ENCODE peak calls at places on chromosomes 2 and 18, in ten cellular contexts. L, J, Y, M, D, K, C, F, N and T are unnamed samples.

GRCh38 chr2:164538250-164538866 is 82.9 kb downstream of the GRB14 start:
- DNase-seq in C (peak), N (no peak), Y (peak), D (peak), M (no peak), F (no peak), J (peak), K (peak), L (peak), T (peak)

GRCh38 chr2:179068991-179069643 is 19.2 kb upstream of the CCDC141 start:
- DNase-seq in K (no peak), D (no peak), N (no peak), Y (no peak), F (no peak), J (no peak), C (no peak), L (no peak), M (no peak), T (no peak)

GRCh38 chr2:157155992-157156391 is 101.5 kb upstream of the GALNT5 start:
- DNase-seq in J (no peak), C (no peak), K (no peak), N (no peak), M (no peak), Y (no peak), D (no peak), L (no peak), F (no peak), T (no peak)

GRCh38 chr2:196983934-196984333 is 57.4 kb upstream of the PGAP1 start:
- DNase-seq in J (no peak), M (no peak), D (peak), F (no peak), Y (no peak), K (no peak), L (no peak), C (peak), N (no peak), T (no peak)

GRCh38 chr2:168596881-168597280 is 140.8 kb downstream of the CERS6 start:
- DNase-seq in D (no peak), M (no peak), J (no peak), C (peak), L (no peak), K (no peak), F (no peak), Y (peak), N (no peak), T (no peak)

GRCh38 chr2:199383006-199383405 is 74.7 kb downstream of the SATB2 start:
- DNase-seq in C (no peak), L (no peak), D (no peak), M (no peak), Y (no peak), N (no peak), J (no peak), F (no peak), K (no peak), T (no peak)

GRCh38 chr2:226603606-226604005 is 196.0 kb downstream of the IRS1 start:
- DNase-seq in J (no peak), Y (no peak), K (no peak), F (no peak), N (no peak), M (no peak), C (no peak), D (no peak), L (no peak), T (no peak)

GRCh38 chr2:55052087-55053061 is 2.1 kb upstream of the RTN4 start:
- DNase-seq in Y (no peak), C (peak), M (no peak), D (peak), N (no peak), K (no peak), L (no peak), J (no peak), F (no peak), T (no peak)

GRCh38 chr2:52956115-52956514 is 811.5 kb upstream of the CHAC2 start:
- DNase-seq in D (no peak), C (no peak), K (no peak), N (no peak), J (no peak), M (no peak), Y (no peak), L (no peak), F (no peak), T (no peak)

GRCh38 chr2:121898483-121898882 is 143.0 kb downstream of the TSN start:
- DNase-seq in L (no peak), C (peak), D (no peak), J (peak), K (no peak), Y (no peak), N (no peak), F (no peak), M (no peak), T (no peak)

GRCh38 chr2:3461781-3462492 is 57.4 kb downstream of the ADI1 start:
- DNase-seq in D (peak), Y (peak), M (peak), K (peak), L (peak), C (peak), F (no peak), J (peak), N (no peak), T (peak)

GRCh38 chr2:153478289-153479261 is at the start of gene RPRM:
- DNase-seq in C (peak), K (peak), N (peak), J (peak), M (no peak), F (peak), Y (peak), L (peak), D (peak), T (peak)

GRCh38 chr2:201129044-201129505 is 13.1 kb downstream of the CFLAR start:
- DNase-seq in Y (no peak), D (peak), N (no peak), C (peak), M (no peak), K (peak), F (peak), L (peak), J (peak), T (peak)

GRCh38 chr2:201127570-201127969 is 11.6 kb downstream of the CFLAR start:
- DNase-seq in D (no peak), C (peak), N (no peak), K (peak), Y (no peak), F (no peak), J (peak), M (no peak), L (peak), T (peak)

GRCh38 chr2:201130524-201131186 is 14.7 kb downstream of the CFLAR start:
- DNase-seq in F (no peak), J (peak), K (peak), Y (no peak), L (peak), N (no peak), M (peak), C (peak), D (peak), T (peak)

GRCh38 chr2:201127128-201127521 is 11.2 kb downstream of the CFLAR start:
- DNase-seq in J (no peak), L (no peak), N (no peak), F (peak), C (no peak), D (no peak), K (no peak), Y (no peak), M (no peak), T (no peak)

GRCh38 chr2:201126308-201127127 is 10.6 kb downstream of the CFLAR start:
- DNase-seq in N (no peak), L (no peak), D (no peak), Y (no peak), M (no peak), J (peak), K (peak), F (no peak), C (peak), T (no peak)
- H3K4me3 ChIP-seq in N (peak), L (peak), D (peak), Y (no peak), M (no peak), J (peak), K (peak), F (no peak), C (no peak), T (no peak)

DNA sequence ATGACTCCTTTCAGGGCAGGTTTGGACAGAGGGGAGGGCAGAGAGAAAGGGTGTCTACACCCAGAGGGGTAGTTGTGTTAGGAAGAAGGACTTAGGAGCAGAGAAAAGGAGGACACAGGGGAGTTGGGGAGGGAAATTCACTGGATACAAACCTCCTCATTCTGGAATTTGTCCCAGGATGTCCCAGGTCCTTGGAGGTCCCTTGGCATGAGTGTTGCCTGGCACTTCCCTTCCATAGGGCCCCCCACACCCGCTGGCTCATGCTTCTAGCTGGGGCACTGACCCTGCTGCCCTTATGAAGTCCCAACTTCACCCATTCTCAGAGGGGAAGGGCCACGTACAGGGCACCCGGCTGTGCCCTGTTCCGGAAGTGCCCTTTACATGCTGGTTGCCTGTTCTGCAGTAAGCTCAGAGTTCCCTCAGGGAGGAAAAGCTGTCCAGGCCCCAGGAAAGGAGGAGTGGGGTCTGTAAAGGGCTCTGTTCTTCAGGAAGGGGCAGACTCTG is 93.6 kb upstream of the SMAD2 start:
- DNase-seq in J (no peak), Y (no peak), C (no peak), F (no peak), M (no peak), D (no peak), N (no peak), K (no peak), L (no peak), T (no peak)
- TF ChIP-seq CTCF in J (no peak), Y (no peak), C (no peak), F (no peak), M (no peak), D (no peak), N (no peak), K (no peak), L (no peak), T (no peak)

GRCh38 chr2:109127556-109127955 is 1.4 kb upstream of the SH3RF3 start:
- DNase-seq in F (no peak), M (no peak), L (no peak), N (no peak), D (no peak), Y (no peak), K (no peak), C (no peak), J (no peak), T (no peak)
- H3K4me3 ChIP-seq in F (no peak), M (no peak), L (no peak), N (no peak), D (peak), Y (no peak), K (no peak), C (no peak), J (no peak), T (no peak)

DNA sequence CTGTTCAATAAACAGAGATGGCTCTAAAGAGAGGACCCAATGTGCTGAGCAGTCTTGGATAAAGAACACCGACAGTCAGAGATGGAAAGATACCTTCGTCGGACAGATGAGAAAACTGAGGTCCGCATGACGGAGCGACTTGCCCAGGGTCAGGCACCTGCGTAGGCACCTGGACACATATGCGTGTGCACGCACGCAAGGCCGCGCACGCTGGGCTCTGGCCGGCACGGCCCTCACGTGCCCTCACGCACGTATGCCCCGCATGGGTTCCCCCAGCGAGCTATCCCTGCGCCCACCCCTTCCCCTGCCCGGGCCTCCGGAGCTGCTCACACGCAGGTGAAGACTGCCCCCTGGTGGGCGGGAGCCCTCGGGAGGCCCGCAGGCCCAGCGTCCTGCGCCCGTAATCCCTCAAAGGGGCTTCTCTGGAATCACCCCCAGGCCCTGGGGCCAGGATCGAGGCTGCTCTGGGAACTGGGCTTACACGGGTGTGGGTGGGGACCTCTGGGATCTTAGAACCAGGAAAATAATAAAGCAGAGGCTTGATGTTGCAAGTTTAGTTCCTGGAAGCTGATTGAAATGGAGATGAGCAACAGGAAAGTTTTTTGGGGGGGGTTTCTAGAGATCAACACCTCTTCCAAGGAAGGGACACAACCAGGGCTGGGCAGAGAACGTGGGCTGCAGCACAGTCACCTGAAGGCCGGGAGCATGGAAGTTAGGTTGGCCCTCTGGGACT is 246.3 kb downstream of the TNS1 start:
- DNase-seq in N (peak), C (peak), Y (peak), J (peak), M (no peak), L (peak), F (peak), K (peak), D (peak), T (no peak)
- TF ChIP-seq CTCF in N (peak), C (peak), Y (peak), J (peak), M (peak), L (peak), F (peak), K (peak), D (peak), T (peak)

DNA sequence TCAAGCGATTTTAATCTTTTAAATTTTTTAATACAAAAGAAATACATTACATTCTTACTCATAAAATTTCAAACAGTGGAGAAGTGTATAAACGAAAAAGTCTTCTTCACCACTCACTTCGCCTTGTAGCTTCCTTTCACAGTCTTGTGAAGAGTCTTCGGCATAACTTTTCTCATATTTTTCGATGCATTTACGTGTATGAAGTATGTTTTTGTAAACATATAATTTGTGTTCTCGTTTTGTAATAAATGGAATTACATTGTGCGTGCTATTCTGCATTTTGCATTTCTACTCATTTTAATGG is 1.1 kb downstream of the SP140L start:
- DNase-seq in J (no peak), C (no peak), M (no peak), L (no peak), N (no peak), K (no peak), D (no peak), Y (no peak), F (no peak), T (no peak)
- H3K4me3 ChIP-seq in J (no peak), C (no peak), M (peak), L (no peak), N (no peak), K (peak), D (peak), Y (peak), F (no peak), T (no peak)

GRCh38 chr18:26771524-26771923 is 94.0 kb downstream of the AQP4 start:
- DNase-seq in J (no peak), D (peak), Y (no peak), N (no peak), M (no peak), K (no peak), C (no peak), L (peak), F (no peak), T (no peak)
- TF ChIP-seq CTCF in J (no peak), D (peak), Y (peak), N (no peak), M (peak), K (no peak), C (no peak), L (peak), F (peak), T (peak)